ENCODE peak calls at places on chromosomes 3 and 15, in four cellular contexts. One of them, this sample, is unnamed.

GRCh38 chr15:47781527-47781926 is 64.2 kb downstream of the SEMA6D start:
- DNase-seq in K562: no peak
- DNase-seq in GM12878: no peak
- DNase-seq in H1: no peak
- DNase-seq in this sample: no peak

GRCh38 chr3:46477756-46478155 is 13.1 kb upstream of the LTF start:
- DNase-seq in K562: no peak
- DNase-seq in GM12878: no peak
- DNase-seq in H1: no peak
- DNase-seq in this sample: no peak

GRCh38 chr15:29713784-29714183 is 108.5 kb downstream of the TJP1 start:
- DNase-seq in K562: no peak
- DNase-seq in GM12878: no peak
- DNase-seq in H1: no peak
- DNase-seq in this sample: no peak

GRCh38 chr3:129054605-129055104 is 5.9 kb upstream of the GP9 start:
- DNase-seq in K562: peak
- DNase-seq in GM12878: no peak
- DNase-seq in H1: no peak
- DNase-seq in this sample: peak

GRCh38 chr3:82133070-82133606 is 371.7 kb upstream of the GBE1 start:
- DNase-seq in K562: peak
- DNase-seq in GM12878: peak
- DNase-seq in H1: peak
- DNase-seq in this sample: peak

GRCh38 chr15:34122771-34123183 is 20.9 kb downstream of the PGBD4 start:
- DNase-seq in K562: no peak
- DNase-seq in GM12878: peak
- DNase-seq in H1: no peak
- DNase-seq in this sample: no peak

GRCh38 chr15:38610748-38611147 is 46.1 kb upstream of the RASGRP1 start:
- DNase-seq in K562: no peak
- DNase-seq in GM12878: no peak
- DNase-seq in H1: no peak
- DNase-seq in this sample: no peak

GRCh38 chr15:82851331-82851850 is 42.0 kb downstream of the WHAMM start:
- DNase-seq in K562: no peak
- DNase-seq in GM12878: no peak
- DNase-seq in H1: no peak
- DNase-seq in this sample: no peak

GRCh38 chr15:95869920-95870319 is 460.6 kb upstream of the NR2F2 start:
- DNase-seq in K562: no peak
- DNase-seq in GM12878: no peak
- DNase-seq in H1: no peak
- DNase-seq in this sample: no peak

GRCh38 chr15:92100751-92101150 is 247.2 kb downstream of the SLCO3A1 start:
- DNase-seq in K562: no peak
- DNase-seq in GM12878: no peak
- DNase-seq in H1: no peak
- DNase-seq in this sample: no peak

GRCh38 chr3:7340795-7341194 is 479.9 kb downstream of the GRM7 start:
- DNase-seq in K562: no peak
- DNase-seq in GM12878: no peak
- DNase-seq in H1: no peak
- DNase-seq in this sample: no peak
- TF ChIP-seq JUND in K562: no peak
- TF ChIP-seq JUND in GM12878: no peak
- TF ChIP-seq JUND in H1: no peak
- TF ChIP-seq JUND in this sample: no peak

GRCh38 chr3:15977089-15977488 is 179.3 kb upstream of the ANKRD28 start:
- DNase-seq in K562: no peak
- DNase-seq in GM12878: no peak
- DNase-seq in H1: no peak
- DNase-seq in this sample: no peak

GRCh38 chr3:15973930-15974329 is 176.2 kb upstream of the ANKRD28 start:
- DNase-seq in K562: no peak
- DNase-seq in GM12878: no peak
- DNase-seq in H1: no peak
- DNase-seq in this sample: no peak

GRCh38 chr3:15977598-15978232 is 179.9 kb upstream of the ANKRD28 start:
- DNase-seq in K562: no peak
- DNase-seq in GM12878: no peak
- DNase-seq in H1: no peak
- DNase-seq in this sample: no peak

GRCh38 chr3:15974647-15975046 is 176.9 kb upstream of the ANKRD28 start:
- DNase-seq in K562: peak
- DNase-seq in GM12878: no peak
- DNase-seq in H1: peak
- DNase-seq in this sample: no peak

GRCh38 chr3:15976524-15976923 is 178.7 kb upstream of the ANKRD28 start:
- DNase-seq in K562: no peak
- DNase-seq in GM12878: no peak
- DNase-seq in H1: no peak
- DNase-seq in this sample: no peak
- TF ChIP-seq NRF1 in K562: no peak
- TF ChIP-seq NRF1 in GM12878: no peak
- TF ChIP-seq NRF1 in H1: no peak
- TF ChIP-seq NRF1 in this sample: no peak

GRCh38 chr15:37056168-37056893 is 44.0 kb downstream of the MEIS2 start:
- DNase-seq in K562: no peak
- DNase-seq in GM12878: no peak
- DNase-seq in H1: no peak
- DNase-seq in this sample: no peak
- TF ChIP-seq JUND in K562: no peak
- TF ChIP-seq JUND in GM12878: no peak
- TF ChIP-seq JUND in H1: no peak
- TF ChIP-seq JUND in this sample: no peak

GRCh38 chr3:72482589-72483249 is 365.5 kb downstream of the SHQ1 start:
- DNase-seq in K562: no peak
- DNase-seq in GM12878: peak
- DNase-seq in H1: no peak
- DNase-seq in this sample: no peak
- TF ChIP-seq NRF1 in K562: peak
- TF ChIP-seq NRF1 in GM12878: no peak
- TF ChIP-seq NRF1 in H1: no peak
- TF ChIP-seq NRF1 in this sample: no peak

GRCh38 chr3:169998668-169999131 is 32.1 kb downstream of the SEC62 start:
- DNase-seq in K562: no peak
- DNase-seq in GM12878: no peak
- DNase-seq in H1: no peak
- DNase-seq in this sample: no peak
- TF ChIP-seq JUND in K562: no peak
- TF ChIP-seq JUND in GM12878: no peak
- TF ChIP-seq JUND in H1: no peak
- TF ChIP-seq JUND in this sample: no peak

GRCh38 chr3:192275741-192276355 is 451.5 kb downstream of the FGF12 start:
- DNase-seq in K562: no peak
- DNase-seq in GM12878: no peak
- DNase-seq in H1: no peak
- DNase-seq in this sample: no peak
- TF ChIP-seq NRF1 in K562: no peak
- TF ChIP-seq NRF1 in GM12878: no peak
- TF ChIP-seq NRF1 in H1: no peak
- TF ChIP-seq NRF1 in this sample: no peak

GRCh38 chr3:159273070-159273469 is 471.2 kb downstream of the MFSD1 start:
- DNase-seq in K562: no peak
- DNase-seq in GM12878: no peak
- DNase-seq in H1: no peak
- DNase-seq in this sample: peak

GRCh38 chr3:159271799-159272512 is 470.1 kb downstream of the MFSD1 start:
- DNase-seq in K562: no peak
- DNase-seq in GM12878: no peak
- DNase-seq in H1: no peak
- DNase-seq in this sample: no peak

DNA sequence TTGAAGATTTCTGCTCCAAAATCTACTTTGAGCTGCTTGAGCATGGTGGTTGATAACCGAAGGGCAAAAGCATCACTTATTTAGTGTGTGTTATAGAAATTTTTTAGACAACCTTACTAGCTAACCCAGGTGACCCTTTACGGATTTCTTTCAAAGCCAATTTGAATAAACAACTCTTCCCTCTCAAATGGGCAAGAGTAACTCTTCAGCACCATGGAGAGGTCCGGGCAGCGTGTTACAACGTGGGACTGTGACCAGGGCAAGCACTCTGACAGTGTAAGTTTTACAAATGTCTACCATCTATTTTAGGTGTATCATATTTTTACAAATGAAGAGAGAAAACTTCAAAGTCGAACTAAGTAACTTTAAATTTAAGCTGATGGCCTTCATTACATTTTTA is 471.8 kb downstream of the MFSD1 start:
- DNase-seq in K562: no peak
- DNase-seq in GM12878: no peak
- DNase-seq in H1: no peak
- DNase-seq in this sample: no peak
- TF ChIP-seq JUND in K562: no peak
- TF ChIP-seq JUND in GM12878: no peak
- TF ChIP-seq JUND in H1: no peak
- TF ChIP-seq JUND in this sample: no peak

DNA sequence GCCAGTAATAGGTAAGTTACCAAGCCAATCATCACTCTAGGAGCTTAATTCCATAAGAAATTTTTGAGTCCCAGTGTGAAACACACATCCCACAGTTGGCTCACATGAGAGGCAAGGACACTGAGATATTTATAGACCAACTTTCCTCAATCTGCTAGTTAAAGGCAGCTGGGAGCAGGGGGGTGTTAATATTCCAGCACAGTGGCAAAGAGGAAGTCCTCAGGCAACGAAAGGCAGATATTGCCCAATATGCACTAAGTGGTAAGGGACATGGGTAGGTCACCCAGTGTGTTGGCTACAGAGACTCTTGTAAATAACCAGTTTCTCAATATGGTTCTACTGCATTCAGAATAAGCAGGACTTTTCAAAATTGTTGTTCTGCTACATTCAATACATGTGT is 61.0 kb downstream of the TOP2B start:
- DNase-seq in K562: no peak
- DNase-seq in GM12878: no peak
- DNase-seq in H1: no peak
- DNase-seq in this sample: no peak
- TF ChIP-seq NRF1 in K562: no peak
- TF ChIP-seq NRF1 in GM12878: no peak
- TF ChIP-seq NRF1 in H1: no peak
- TF ChIP-seq NRF1 in this sample: no peak

DNA sequence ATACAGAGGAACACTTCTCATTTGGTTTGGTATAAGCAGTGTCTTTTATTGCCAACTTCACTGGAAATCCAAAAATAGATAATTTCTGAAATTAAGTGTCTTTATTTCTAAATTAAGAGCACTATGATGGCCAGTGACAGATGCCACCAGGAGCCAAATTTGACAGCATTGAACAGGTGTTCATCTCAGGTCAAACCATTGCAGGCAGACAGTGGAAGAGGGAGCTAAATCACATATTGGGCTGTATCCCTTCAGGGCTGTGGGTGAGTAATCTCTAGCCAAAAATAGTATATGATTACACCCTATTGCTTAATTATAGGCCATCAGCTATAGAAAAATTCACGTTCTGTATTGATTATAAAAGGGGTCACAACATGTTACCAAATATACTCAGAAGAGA is 457.7 kb downstream of the NAALADL2 start:
- DNase-seq in K562: no peak
- DNase-seq in GM12878: no peak
- DNase-seq in H1: no peak
- DNase-seq in this sample: no peak
- TF ChIP-seq JUND in K562: no peak
- TF ChIP-seq JUND in GM12878: no peak
- TF ChIP-seq JUND in H1: no peak
- TF ChIP-seq JUND in this sample: no peak